ENCODE peak calls at places on chromosomes 6 and 20, in seven cellular contexts. D is caudate nucleus; O is AG04450; C is activated CD4-positive, CD25-positive, alpha-beta regulatory T cell; Z is T-cell; F is GM13976; T is stimulated activated CD4-positive, alpha-beta T cell treated with anti-CD3 and anti-CD28 coated beads, TNF-alpha, amount 100 ng/mL, for 1 hour. K is an unnamed sample.

GRCh38 chr6:90811596-90812226 is 224.8 kb upstream of the MAP3K7 start:
- DNase-seq in D (no peak), O (no peak), C (no peak), Z (no peak), F (no peak), T (no peak), K (no peak)

GRCh38 chr6:21745543-21746337 is 152.2 kb downstream of the SOX4 start:
- DNase-seq in D (no peak), O (no peak), C (no peak), Z (no peak), F (no peak), T (no peak), K (no peak)

GRCh38 chr6:37507690-37508421 is 8.2 kb upstream of the CCDC167 start:
- DNase-seq in D (no peak), O (no peak), C (peak; percentile 20), Z (peak; percentile 49), F (no peak), T (no peak), K (no peak)

GRCh38 chr6:39003072-39003471 is 45.5 kb upstream of the GLP1R start:
- DNase-seq in D (no peak), O (no peak), C (no peak), Z (no peak), F (no peak), T (no peak), K (no peak)

GRCh38 chr6:106939848-106940247 is 34.7 kb downstream of the CD24 start:
- DNase-seq in D (no peak), O (no peak), C (no peak), Z (no peak), F (peak; percentile 62), T (no peak), K (no peak)

GRCh38 chr6:169453221-169453620 is 199.6 kb upstream of the THBS2 start:
- DNase-seq in D (no peak), O (no peak), C (no peak), Z (no peak), F (no peak), T (no peak), K (no peak)

GRCh38 chr6:168959696-168960095 is 293.9 kb downstream of the THBS2 start:
- DNase-seq in D (no peak), O (no peak), C (no peak), Z (no peak), F (no peak), T (no peak), K (no peak)

GRCh38 chr20:53642196-53643030 is 48.8 kb upstream of the ZNF217 start:
- DNase-seq in D (no peak), O (no peak), C (no peak), Z (peak; percentile 45), F (no peak), T (no peak), K (no peak)

GRCh38 chr6:148720371-148720770 is 26.5 kb upstream of the UST start:
- DNase-seq in D (no peak), O (no peak), C (no peak), Z (no peak), F (no peak), T (no peak), K (no peak)

GRCh38 chr20:63092660-63093215 is 86.0 kb upstream of the BHLHE23 start:
- DNase-seq in D (no peak), O (no peak), C (no peak), Z (no peak), F (no peak), T (no peak), K (no peak)

GRCh38 chr6:30101423-30101938 is 11.4 kb downstream of the TRIM31 start:
- DNase-seq in D (no peak), O (no peak), C (no peak), Z (no peak), F (no peak), T (no peak), K (no peak)

GRCh38 chr6:84027340-84028183 is 6.0 kb upstream of the MRAP2 start:
- DNase-seq in D (no peak), O (no peak), C (no peak), Z (no peak), F (no peak), T (no peak), K (no peak)

GRCh38 chr20:10674684-10675455 is 1.1 kb upstream of the JAG1 start:
- DNase-seq in D (peak; percentile 18), O (no peak), C (no peak), Z (no peak), F (peak; percentile 86), T (no peak), K (no peak)

GRCh38 chr6:36197739-36198221 is 1.2 kb downstream of the BRPF3 start:
- DNase-seq in D (no peak), O (no peak), C (no peak), Z (no peak), F (no peak), T (no peak), K (no peak)

K was measured in activated CD4-positive, alpha-beta T cell treated with anti-CD3 and anti-CD28 coated beads, Interleukin-2, amount 50 U/mL, for 24 hours.